ENCODE peak calls at places on chromosomes 7 and 10, in ten cellular contexts. T is activated naive CD4-positive, alpha-beta T cell treated with Interleukin-2 at 50 U/mL for 16 hours; H is nucleus accumbens; B is neuronal stem cell; O is ELF-1; S is cardiac muscle cell; C is D341Med; Q is AG04450; Z is activated T-helper 1 cell treated with anti-CD3 and anti-CD28 coated beads, Interleukin-12 subunit alpha, Interleukin-12 subunit beta, Interleukin-2, Interleukin-4 antibody, amounts not matched to agents 30 ng/mL and 10 ng/mL and 1 ng/mL, durations not matched to agents 14 hours and 24 hours and 36 hours; A is NCI-H2081. V is an unnamed sample.
A peak's percentile ranks its signal among the peaks of the same experiment; 100 is the strongest.

GRCh38 chr10:80501913-80502521 is 35.7 kb upstream of the SH2D4B start:
- DNase-seq in C (no peak), B (no peak), Z (no peak), A (no peak), H (no peak), Q (no peak), T (peak; percentile 0), S (no peak), O (no peak), V (no peak)

GRCh38 chr10:117615649-117616048 is 73.1 kb downstream of the EMX2 start:
- DNase-seq in A (no peak), H (no peak), B (no peak), C (no peak), Q (no peak), S (no peak), T (no peak), O (no peak), Z (no peak), V (no peak)

GRCh38 chr7:108448777-108449576 is 7.3 kb downstream of the NRCAM start:
- DNase-seq in Q (no peak), S (no peak), C (peak; percentile 32), B (peak; percentile 74), A (peak; percentile 23), Z (no peak), O (peak; percentile 30), T (no peak), H (no peak), V (no peak)

GRCh38 chr10:32956365-32957197 is 1.4 kb downstream of the ITGB1 start:
- DNase-seq in Z (no peak), H (no peak), S (no peak), B (no peak), Q (no peak), A (no peak), O (peak; percentile 37), C (no peak), T (no peak), V (no peak)

GRCh38 chr10:132577350-132578005 is 39.9 kb downstream of the INPP5A start:
- DNase-seq in H (peak; percentile 46), Z (no peak), C (no peak), B (no peak), Q (no peak), S (peak; percentile 63), A (no peak), O (no peak), T (no peak), V (no peak)

GRCh38 chr10:73218466-73219191 is 28.4 kb downstream of the DNAJC9 start:
- DNase-seq in C (peak; percentile 39), S (peak; percentile 14), A (no peak), H (no peak), B (no peak), Z (no peak), T (no peak), O (no peak), Q (no peak), V (no peak)

GRCh38 chr10:16965740-16966447 is 148.7 kb upstream of the RSU1 start:
- DNase-seq in B (no peak), H (no peak), C (no peak), O (peak; percentile 27), S (peak; percentile 36), Q (peak; percentile 97), Z (no peak), A (no peak), T (no peak), V (peak; percentile 89)

GRCh38 chr7:128351296-128352123 is 7.8 kb upstream of the RBM28 start:
- DNase-seq in B (no peak), S (no peak), Q (no peak), T (peak; percentile 16), A (no peak), H (no peak), O (peak; percentile 63), Z (no peak), C (no peak), V (no peak)

GRCh38 chr10:124474502-124475070 is 13.0 kb downstream of the LHPP start:
- DNase-seq in O (no peak), C (no peak), A (peak; percentile 36), Z (no peak), B (no peak), S (no peak), H (no peak), Q (no peak), T (no peak), V (no peak)

GRCh38 chr7:30428586-30429530 is 49.7 kb downstream of the NOD1 start:
- DNase-seq in T (no peak), B (no peak), Z (no peak), O (no peak), H (no peak), A (no peak), S (no peak), C (no peak), Q (no peak), V (no peak)

GRCh38 chr10:91552706-91553105 is 80.2 kb downstream of the PPP1R3C start:
- DNase-seq in A (no peak), H (no peak), B (no peak), Q (no peak), Z (no peak), T (no peak), C (peak; percentile 38), O (no peak), S (peak; percentile 50), V (no peak)

V was measured in non-pigmented ciliary epithelial cell.